ENCODE peak calls at places on chromosomes 3 and 15, in eight cellular contexts. One of them, this sample, is unnamed.

GRCh38 chr15:87538327-87538834 is 718.2 kb downstream of the NTRK3 start:
- DNase-seq in iris pigment epithelial cell: no peak
- DNase-seq in thyroid gland: no peak
- DNase-seq in cardiac fibroblast: no peak
- DNase-seq in CD4-positive, alpha-beta T cell: no peak
- DNase-seq in fibroblast of mammary gland: no peak
- DNase-seq in Calu3: no peak
- DNase-seq in NCI-H774: no peak
- DNase-seq in this sample: no peak

GRCh38 chr15:48842501-48842900 is 31.6 kb upstream of the CEP152 start:
- DNase-seq in CD4-positive, alpha-beta T cell: no peak
- DNase-seq in fibroblast of mammary gland: no peak
- DNase-seq in iris pigment epithelial cell: no peak
- DNase-seq in NCI-H774: no peak
- DNase-seq in Calu3: no peak
- DNase-seq in thyroid gland: no peak
- DNase-seq in cardiac fibroblast: no peak
- DNase-seq in this sample: no peak

GRCh38 chr3:137970914-137971831 is 38.8 kb upstream of the CLDN18 start:
- DNase-seq in Calu3: peak
- DNase-seq in fibroblast of mammary gland: peak
- DNase-seq in iris pigment epithelial cell: peak
- DNase-seq in CD4-positive, alpha-beta T cell: no peak
- DNase-seq in thyroid gland: peak
- DNase-seq in NCI-H774: peak
- DNase-seq in cardiac fibroblast: peak
- DNase-seq in this sample: peak

GRCh38 chr3:175020101-175020500 is 161.0 kb downstream of the NAALADL2 start:
- DNase-seq in thyroid gland: no peak
- DNase-seq in CD4-positive, alpha-beta T cell: no peak
- DNase-seq in NCI-H774: no peak
- DNase-seq in iris pigment epithelial cell: peak
- DNase-seq in cardiac fibroblast: peak
- DNase-seq in Calu3: no peak
- DNase-seq in fibroblast of mammary gland: peak
- DNase-seq in this sample: no peak

GRCh38 chr3:28151608-28152228 is 89.7 kb upstream of the CMC1 start:
- DNase-seq in cardiac fibroblast: peak
- DNase-seq in fibroblast of mammary gland: no peak
- DNase-seq in thyroid gland: no peak
- DNase-seq in Calu3: no peak
- DNase-seq in CD4-positive, alpha-beta T cell: no peak
- DNase-seq in iris pigment epithelial cell: no peak
- DNase-seq in NCI-H774: no peak
- DNase-seq in this sample: no peak

GRCh38 chr3:140344601-140345000 is 333.3 kb upstream of the TRIM42 start:
- DNase-seq in NCI-H774: no peak
- DNase-seq in thyroid gland: no peak
- DNase-seq in Calu3: no peak
- DNase-seq in CD4-positive, alpha-beta T cell: no peak
- DNase-seq in iris pigment epithelial cell: no peak
- DNase-seq in fibroblast of mammary gland: no peak
- DNase-seq in cardiac fibroblast: no peak
- DNase-seq in this sample: no peak

GRCh38 chr3:18124501-18124900 is 300.6 kb downstream of the SATB1 start:
- DNase-seq in cardiac fibroblast: peak
- DNase-seq in CD4-positive, alpha-beta T cell: no peak
- DNase-seq in NCI-H774: no peak
- DNase-seq in thyroid gland: no peak
- DNase-seq in iris pigment epithelial cell: peak
- DNase-seq in Calu3: peak
- DNase-seq in fibroblast of mammary gland: peak
- DNase-seq in this sample: no peak

GRCh38 chr3:100600181-100601042 is 9.0 kb upstream of the ADGRG7 start:
- DNase-seq in fibroblast of mammary gland: no peak
- DNase-seq in NCI-H774: no peak
- DNase-seq in thyroid gland: no peak
- DNase-seq in cardiac fibroblast: no peak
- DNase-seq in CD4-positive, alpha-beta T cell: no peak
- DNase-seq in Calu3: peak
- DNase-seq in iris pigment epithelial cell: no peak
- DNase-seq in this sample: peak

GRCh38 chr15:83475551-83475950 is 28.4 kb downstream of the SH3GL3 start:
- DNase-seq in thyroid gland: no peak
- DNase-seq in Calu3: no peak
- DNase-seq in fibroblast of mammary gland: peak
- DNase-seq in iris pigment epithelial cell: peak
- DNase-seq in cardiac fibroblast: peak
- DNase-seq in CD4-positive, alpha-beta T cell: no peak
- DNase-seq in NCI-H774: no peak
- DNase-seq in this sample: no peak

GRCh38 chr3:141998674-141999290 is 122.3 kb downstream of the ATP1B3 start:
- DNase-seq in NCI-H774: peak
- DNase-seq in fibroblast of mammary gland: peak
- DNase-seq in thyroid gland: no peak
- DNase-seq in cardiac fibroblast: peak
- DNase-seq in CD4-positive, alpha-beta T cell: no peak
- DNase-seq in iris pigment epithelial cell: peak
- DNase-seq in Calu3: no peak
- DNase-seq in this sample: peak

GRCh38 chr15:92883643-92884458 is 16.3 kb upstream of the CHD2 start:
- DNase-seq in thyroid gland: no peak
- DNase-seq in NCI-H774: no peak
- DNase-seq in cardiac fibroblast: peak
- DNase-seq in iris pigment epithelial cell: peak
- DNase-seq in fibroblast of mammary gland: no peak
- DNase-seq in Calu3: no peak
- DNase-seq in CD4-positive, alpha-beta T cell: no peak
- DNase-seq in this sample: no peak

GRCh38 chr3:107516475-107516874 is 6.3 kb upstream of the BBX start:
- DNase-seq in Calu3: no peak
- DNase-seq in NCI-H774: no peak
- DNase-seq in CD4-positive, alpha-beta T cell: no peak
- DNase-seq in thyroid gland: no peak
- DNase-seq in iris pigment epithelial cell: no peak
- DNase-seq in fibroblast of mammary gland: no peak
- DNase-seq in cardiac fibroblast: no peak
- DNase-seq in this sample: no peak

GRCh38 chr15:24856397-24857093 is 98.2 kb upstream of the SNRPN start:
- DNase-seq in thyroid gland: no peak
- DNase-seq in NCI-H774: no peak
- DNase-seq in iris pigment epithelial cell: peak
- DNase-seq in Calu3: no peak
- DNase-seq in cardiac fibroblast: no peak
- DNase-seq in CD4-positive, alpha-beta T cell: no peak
- DNase-seq in fibroblast of mammary gland: no peak
- DNase-seq in this sample: no peak

GRCh38 chr3:124810970-124811369 is 76.2 kb downstream of the ITGB5 start:
- DNase-seq in Calu3: no peak
- DNase-seq in iris pigment epithelial cell: no peak
- DNase-seq in thyroid gland: no peak
- DNase-seq in CD4-positive, alpha-beta T cell: no peak
- DNase-seq in NCI-H774: no peak
- DNase-seq in fibroblast of mammary gland: no peak
- DNase-seq in cardiac fibroblast: no peak
- DNase-seq in this sample: no peak

GRCh38 chr15:35215095-35215494 is 130.0 kb upstream of the NANOGP8 start:
- DNase-seq in cardiac fibroblast: no peak
- DNase-seq in iris pigment epithelial cell: no peak
- DNase-seq in fibroblast of mammary gland: no peak
- DNase-seq in thyroid gland: no peak
- DNase-seq in CD4-positive, alpha-beta T cell: no peak
- DNase-seq in Calu3: no peak
- DNase-seq in NCI-H774: no peak
- DNase-seq in this sample: no peak

This sample was measured in A549.